ENCODE peak calls at places on chromosome 13, in six cellular contexts. Z is AG09309, Q is tibial artery, F is activated B cell treated with CpG ODN at 0.5 μM for 24 hours, B is GM23338, W is progenitor cell of endocrine pancreas. P is an unnamed sample.

GRCh38 chr13:48875071-48875470 is 100.6 kb upstream of the FNDC3A start:
- DNase-seq in W (no peak), F (no peak), B (peak), Q (no peak), Z (no peak), P (no peak)

GRCh38 chr13:112995395-112996091 is 26.5 kb downstream of the MCF2L start:
- DNase-seq in W (no peak), Z (no peak), F (no peak), Q (no peak), B (no peak), P (no peak)

GRCh38 chr13:102930566-102930965 is 84.7 kb downstream of the ERCC5 start:
- DNase-seq in Q (no peak), W (no peak), F (no peak), B (no peak), Z (no peak), P (no peak)

GRCh38 chr13:49368688-49369087 is 75.2 kb downstream of the CAB39L start:
- DNase-seq in W (no peak), Q (no peak), F (no peak), B (no peak), Z (no peak), P (no peak)

GRCh38 chr13:104408733-104409132 is 1342.5 kb upstream of the SLC10A2 start:
- DNase-seq in F (no peak), B (no peak), W (no peak), Q (no peak), Z (no peak), P (no peak)

GRCh38 chr13:70732611-70733010 is 624.4 kb upstream of the KLHL1 start:
- DNase-seq in B (no peak), F (no peak), W (no peak), Q (no peak), Z (no peak), P (no peak)

GRCh38 chr13:113216165-113217056 is 7.0 kb downstream of the CUL4A start:
- DNase-seq in Z (no peak), Q (no peak), B (peak), W (no peak), F (no peak), P (no peak)

GRCh38 chr13:37681295-37682032 is 82.9 kb upstream of the POSTN start:
- DNase-seq in Z (peak), F (no peak), B (no peak), W (no peak), Q (no peak), P (no peak)

GRCh38 chr13:36124236-36124822 is 6.9 kb downstream of the DCLK1 start:
- DNase-seq in B (no peak), Q (no peak), W (no peak), Z (peak), F (no peak), P (no peak)

GRCh38 chr13:114025432-114026127 is 51.7 kb upstream of the C13orf46 start:
- DNase-seq in W (no peak), B (no peak), F (no peak), Q (no peak), Z (no peak), P (no peak)

GRCh38 chr13:32911506-32911905 is 104.7 kb upstream of the KL start:
- DNase-seq in W (no peak), B (peak), Z (peak), Q (no peak), F (no peak), P (no peak)

GRCh38 chr13:39538826-39539555 is 64.0 kb downstream of the LHFPL6 start:
- DNase-seq in Z (peak), B (no peak), F (no peak), Q (no peak), W (no peak), P (no peak)

GRCh38 chr13:94641432-94641941 is 39.8 kb downstream of the GPR180 start:
- DNase-seq in B (peak), W (no peak), Z (peak), Q (no peak), F (no peak), P (no peak)

GRCh38 chr13:36919206-36919832 is 719 bp downstream of the SMAD9 start:
- DNase-seq in Q (peak), B (peak), Z (no peak), W (peak), F (no peak), P (peak)

GRCh38 chr13:24142886-24143285 is 17.6 kb upstream of the SPATA13 start:
- DNase-seq in F (no peak), B (no peak), Q (no peak), W (no peak), Z (no peak), P (no peak)

GRCh38 chr13:22009500-22009899 is 338.6 kb downstream of the FGF9 start:
- DNase-seq in W (no peak), Z (no peak), F (no peak), Q (no peak), B (no peak), P (no peak)

GRCh38 chr13:23793711-23794110 is 95.5 kb downstream of the MIPEP start:
- DNase-seq in Z (no peak), W (no peak), Q (no peak), B (no peak), F (no peak), P (no peak)

GRCh38 chr13:91406619-91407018 is 8.2 kb downstream of the GPC5 start:
- DNase-seq in Q (no peak), W (no peak), F (no peak), Z (no peak), B (peak), P (peak)

GRCh38 chr13:101301053-101301452 is 115.3 kb downstream of the NALCN start:
- DNase-seq in F (no peak), Z (no peak), W (no peak), B (peak), Q (no peak), P (no peak)

GRCh38 chr13:30493670-30494381 is 28.1 kb upstream of the HMGB1 start:
- DNase-seq in B (no peak), Q (no peak), Z (no peak), W (no peak), F (no peak), P (no peak)

GRCh38 chr13:85853901-85854663 is 54.9 kb upstream of the SLITRK6 start:
- DNase-seq in Q (no peak), W (no peak), Z (no peak), F (peak), B (peak), P (no peak)

GRCh38 chr13:91813255-91813654 is 414.8 kb downstream of the GPC5 start:
- DNase-seq in W (no peak), B (no peak), Z (no peak), F (no peak), Q (no peak), P (no peak)

GRCh38 chr13:76822691-76823267 is 63.4 kb downstream of the KCTD12 start:
- DNase-seq in W (no peak), F (no peak), Q (no peak), Z (peak), B (no peak), P (no peak)
- TF ChIP-seq CTCF in W (no peak), F (no peak), Q (no peak), Z (peak), B (no peak), P (no peak)

GRCh38 chr13:20035130-20035529 is 76.6 kb downstream of the ZMYM2 start:
- DNase-seq in B (peak), Q (no peak), Z (no peak), F (no peak), W (no peak), P (no peak)
- TF ChIP-seq CTCF in B (peak), Q (no peak), Z (no peak), F (no peak), W (no peak), P (peak)

GRCh38 chr13:99610702-99611289 is 109.5 kb downstream of the TM9SF2 start:
- DNase-seq in B (peak), Z (no peak), W (no peak), F (no peak), Q (no peak), P (no peak)

GRCh38 chr13:99619207-99619606 is 117.9 kb downstream of the TM9SF2 start:
- DNase-seq in W (no peak), B (no peak), Q (no peak), F (no peak), Z (no peak), P (no peak)

GRCh38 chr13:99617474-99618255 is 116.4 kb downstream of the TM9SF2 start:
- DNase-seq in B (peak), F (no peak), Q (peak), Z (peak), W (peak), P (peak)

DNA sequence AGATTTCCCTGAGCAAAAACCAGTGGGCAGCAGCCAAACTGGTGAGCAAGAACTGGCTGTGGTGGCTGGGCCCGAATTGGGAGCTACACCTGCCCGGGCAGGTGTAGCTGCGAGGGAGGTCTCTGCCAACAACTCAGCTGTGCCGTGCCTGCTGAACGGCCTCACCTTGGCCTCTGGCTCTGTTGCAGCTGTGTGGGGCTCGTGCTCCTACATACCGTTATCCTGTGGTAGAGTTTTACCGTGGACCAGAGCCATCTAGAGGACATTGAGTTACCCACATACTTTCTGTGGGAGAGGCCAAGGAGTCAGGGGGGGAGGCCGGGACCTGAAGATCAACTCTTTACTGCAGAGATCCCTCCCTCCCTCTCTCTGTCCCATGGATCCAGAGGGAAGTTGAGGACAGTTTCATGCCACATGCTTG is 113.2 kb downstream of the TM9SF2 start:
- DNase-seq in F (no peak), Q (no peak), B (peak), W (no peak), Z (no peak), P (no peak)
- TF ChIP-seq CTCF in F (no peak), Q (no peak), B (peak), W (peak), Z (peak), P (peak)

GRCh38 chr13:41388143-41388881 is 69.0 kb upstream of the RGCC start:
- DNase-seq in Z (no peak), B (no peak), W (no peak), F (no peak), Q (no peak), P (no peak)

GRCh38 chr13:41386206-41386605 is 71.1 kb upstream of the RGCC start:
- DNase-seq in F (no peak), Z (no peak), B (no peak), W (no peak), Q (no peak), P (no peak)

GRCh38 chr13:41389580-41389979 is 67.8 kb upstream of the RGCC start:
- DNase-seq in W (no peak), F (no peak), Q (no peak), B (no peak), Z (no peak), P (no peak)

GRCh38 chr13:41383400-41383799 is 72.3 kb downstream of the NAA16 start:
- DNase-seq in B (no peak), W (no peak), F (no peak), Z (no peak), Q (no peak), P (no peak)

DNA sequence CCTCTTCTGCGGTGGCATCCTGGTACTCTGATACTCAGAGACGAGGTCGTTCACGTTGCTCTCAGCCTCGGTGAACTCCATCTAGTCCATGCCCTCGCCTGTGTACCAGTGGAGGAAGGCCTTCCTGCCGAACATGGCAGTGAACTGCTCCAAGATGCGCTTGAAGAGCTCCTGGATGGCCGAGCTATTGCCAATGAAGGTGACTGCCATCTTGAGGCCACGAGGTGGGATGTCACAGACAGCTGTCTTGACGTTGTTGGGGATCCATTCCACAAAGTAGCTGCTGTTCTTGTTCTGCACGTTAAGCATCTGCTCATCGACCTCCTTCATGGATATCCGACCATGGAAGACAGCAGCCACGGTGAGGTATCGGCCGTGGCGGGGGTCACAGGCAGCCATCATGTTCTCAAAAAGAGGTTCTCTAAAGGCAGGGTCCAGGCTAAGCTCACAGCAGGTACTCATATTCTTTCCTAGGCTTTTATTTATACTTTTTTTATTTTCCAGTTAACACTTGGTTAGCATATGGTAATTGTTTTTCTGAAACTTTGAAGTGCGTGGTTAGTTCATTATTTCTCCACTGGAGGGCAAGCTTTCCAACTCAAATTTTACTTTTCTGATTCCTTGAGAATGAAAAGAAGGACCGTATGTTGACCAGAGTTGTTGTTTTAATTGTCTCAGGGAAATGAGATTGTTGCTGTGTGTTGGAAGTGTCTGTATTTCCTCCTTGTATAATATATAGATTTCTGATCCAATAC is 72.4 kb upstream of the RGCC start:
- DNase-seq in B (peak), F (no peak), W (no peak), Q (no peak), Z (no peak), P (no peak)
- TF ChIP-seq CTCF in B (peak), F (no peak), W (peak), Q (peak), Z (peak), P (peak)

GRCh38 chr13:108288741-108289140 is 19.2 kb downstream of the TNFSF13B start:
- DNase-seq in B (peak), Z (no peak), W (no peak), Q (no peak), F (no peak), P (no peak)
- TF ChIP-seq CTCF in B (no peak), Z (no peak), W (no peak), Q (no peak), F (no peak), P (no peak)

GRCh38 chr13:72586519-72586918 is 140.9 kb downstream of the MZT1 start:
- DNase-seq in B (no peak), W (no peak), Q (no peak), F (no peak), Z (no peak), P (no peak)
- TF ChIP-seq CTCF in B (no peak), W (no peak), Q (no peak), F (no peak), Z (no peak), P (no peak)

GRCh38 chr13:28805193-28805819 is 14.8 kb upstream of the MTUS2 start:
- DNase-seq in Q (no peak), F (no peak), W (no peak), Z (no peak), B (peak), P (peak)
- TF ChIP-seq CTCF in Q (peak), F (no peak), W (peak), Z (peak), B (peak), P (peak)

P was measured in neural crest cell.